ENCODE peak calls at places on chromosomes 4 and X, in ten cellular contexts. U, M, Y, B, P, X, S, L, Z and Q are unnamed samples.

GRCh38 chrX:70675284-70675683 is 230.6 kb downstream of the DLG3 start:
- DNase-seq in S (no peak), Z (no peak), X (no peak), P (no peak), M (no peak), L (no peak), Y (no peak), B (no peak), U (no peak), Q (no peak)

GRCh38 chr4:22233257-22233656 is 282.6 kb downstream of the ADGRA3 start:
- DNase-seq in M (no peak), L (no peak), S (no peak), Z (no peak), X (no peak), U (no peak), B (no peak), P (no peak), Y (no peak), Q (no peak)

GRCh38 chr4:105637409-105638258 is 70.9 kb downstream of the INTS12 start:
- DNase-seq in S (peak), M (peak), X (peak), U (no peak), Z (peak), L (no peak), P (no peak), Y (peak), B (peak), Q (peak)

GRCh38 chr4:2843023-2843908 is at the start of gene ADD1:
- DNase-seq in Z (peak), M (peak), P (peak), B (peak), S (peak), Y (peak), X (peak), U (peak), L (peak), Q (peak)

GRCh38 chrX:29662759-29663503 is 552.4 kb upstream of the MAGEB2 start:
- DNase-seq in Z (no peak), L (no peak), U (peak), Y (peak), M (peak), B (peak), S (no peak), P (no peak), X (no peak), Q (no peak)

GRCh38 chr4:87120411-87121162 is 99.8 kb downstream of the KLHL8 start:
- DNase-seq in U (no peak), X (no peak), S (no peak), M (no peak), Y (peak), Z (no peak), P (no peak), L (no peak), B (no peak), Q (no peak)

GRCh38 chr4:137307806-137308205 is 224.5 kb downstream of the PCDH18 start:
- DNase-seq in P (no peak), Y (peak), U (no peak), M (no peak), Z (no peak), S (no peak), X (no peak), L (no peak), B (no peak), Q (no peak)

GRCh38 chrX:104877504-104877903 is 311.5 kb downstream of the IL1RAPL2 start:
- DNase-seq in X (no peak), M (no peak), S (no peak), U (no peak), P (no peak), Y (no peak), Z (no peak), B (no peak), L (no peak), Q (no peak)

GRCh38 chr4:121326580-121326979 is 54.2 kb downstream of the QRFPR start:
- DNase-seq in Z (no peak), P (no peak), L (no peak), M (no peak), U (no peak), Y (no peak), X (no peak), B (no peak), S (no peak), Q (no peak)

GRCh38 chr4:3729188-3729884 is 36.8 kb upstream of the ADRA2C start:
- DNase-seq in S (no peak), Z (no peak), Y (peak), B (no peak), U (no peak), X (no peak), P (no peak), L (no peak), M (no peak), Q (no peak)

GRCh38 chr4:99161700-99162099 is 17.6 kb upstream of the ADH4 start:
- DNase-seq in U (no peak), Z (no peak), S (no peak), M (no peak), L (no peak), P (no peak), B (no peak), Y (no peak), X (no peak), Q (no peak)

GRCh38 chrX:15854080-15854655 is 445 bp downstream of the AP1S2 start:
- DNase-seq in S (peak), X (peak), Z (peak), L (peak), B (no peak), P (peak), M (no peak), Y (no peak), U (peak), Q (peak)

GRCh38 chrX:108177321-108177990 is 85.9 kb downstream of the ATG4A start:
- DNase-seq in L (no peak), B (no peak), S (no peak), Z (no peak), Y (no peak), U (no peak), X (no peak), P (no peak), M (no peak), Q (no peak)

GRCh38 chrX:103774070-103774642 is 2.5 kb upstream of the PLP1 start:
- DNase-seq in B (no peak), P (no peak), L (no peak), U (peak), Z (no peak), X (no peak), M (no peak), S (no peak), Y (peak), Q (no peak)

GRCh38 chr4:15197005-15197404 is 194.7 kb downstream of the CPEB2 start:
- DNase-seq in U (no peak), X (no peak), M (no peak), P (peak), Y (peak), Z (no peak), L (no peak), S (no peak), B (no peak), Q (no peak)

GRCh38 chr4:120630432-120630831 is 292.1 kb downstream of the PRDM5 start:
- DNase-seq in L (no peak), Y (peak), B (no peak), Z (no peak), S (no peak), P (no peak), X (no peak), U (no peak), M (no peak), Q (no peak)

GRCh38 chr4:151408630-151409469 is at the start of gene FHIP1A:
- DNase-seq in B (peak), M (peak), Y (peak), P (peak), Z (peak), U (peak), L (peak), X (peak), S (peak), Q (peak)

GRCh38 chr4:26838055-26838842 is 22.4 kb upstream of the STIM2 start:
- DNase-seq in X (no peak), M (no peak), P (no peak), L (no peak), U (no peak), B (no peak), Z (no peak), Y (no peak), S (no peak), Q (no peak)

GRCh38 chr4:1808851-1809753 is 16.0 kb downstream of the FGFR3 start:
- DNase-seq in P (no peak), Y (no peak), M (no peak), U (no peak), B (no peak), L (no peak), S (no peak), X (no peak), Z (no peak), Q (no peak)

GRCh38 chrX:23661671-23662070 is 5.6 kb upstream of the PRDX4 start:
- DNase-seq in Y (no peak), X (no peak), B (no peak), M (no peak), P (no peak), S (no peak), L (no peak), Z (no peak), U (no peak), Q (no peak)

GRCh38 chrX:119488749-119489148 is 20.5 kb downstream of the SLC25A5 start:
- DNase-seq in X (no peak), B (no peak), S (no peak), M (no peak), U (peak), Y (peak), Z (peak), P (peak), L (no peak), Q (peak)

GRCh38 chr4:100302061-100303026 is 112.1 kb upstream of the DDIT4L start:
- DNase-seq in M (no peak), X (no peak), L (no peak), P (no peak), Z (no peak), Y (no peak), S (no peak), U (no peak), B (no peak), Q (no peak)

GRCh38 chr4:67575232-67575888 is 16.8 kb downstream of the STAP1 start:
- DNase-seq in M (peak), Z (no peak), L (no peak), P (no peak), B (peak), S (no peak), Y (no peak), U (no peak), X (no peak), Q (peak)

GRCh38 chrX:49230500-49231232 is 2.5 kb downstream of the CACNA1F start:
- DNase-seq in X (peak), M (no peak), L (peak), U (peak), Y (no peak), B (no peak), S (peak), Z (no peak), P (peak), Q (peak)

GRCh38 chr4:18111100-18111499 is 89.5 kb upstream of the LCORL start:
- DNase-seq in L (no peak), X (no peak), B (no peak), U (no peak), P (no peak), Z (no peak), M (no peak), S (no peak), Y (no peak), Q (no peak)

GRCh38 chr4:158799013-158799770 is 30.4 kb downstream of the FNIP2 start:
- DNase-seq in Y (no peak), Z (no peak), S (no peak), X (no peak), B (no peak), L (no peak), M (no peak), U (no peak), P (no peak), Q (no peak)

GRCh38 chrX:57286507-57287251 is at the start of gene FAAH2:
- DNase-seq in X (peak), S (peak), Y (no peak), M (peak), Z (peak), B (no peak), U (peak), L (peak), P (peak), Q (peak)

GRCh38 chr4:133081246-133081645 is 67.8 kb upstream of the PCDH10 start:
- DNase-seq in B (no peak), Y (no peak), L (no peak), X (no peak), Z (no peak), U (no peak), S (no peak), M (no peak), P (no peak), Q (no peak)

GRCh38 chrX:142089193-142089592 is 115.9 kb downstream of the MAGEC2 start:
- DNase-seq in Y (peak), X (no peak), P (no peak), U (no peak), Z (no peak), B (no peak), L (no peak), S (no peak), M (no peak), Q (no peak)

GRCh38 chrX:74343970-74344622 is 40.1 kb downstream of the ZCCHC13 start:
- DNase-seq in P (peak), B (peak), M (peak), Z (no peak), L (peak), Y (peak), U (peak), X (no peak), S (no peak), Q (peak)

GRCh38 chr4:56786955-56787354 is 34.5 kb downstream of the SPINK2 start:
- DNase-seq in X (no peak), Y (peak), M (no peak), P (peak), L (no peak), B (no peak), U (no peak), Z (peak), S (peak), Q (no peak)

GRCh38 chrX:15750611-15751159 is 12.6 kb downstream of the CA5B start:
- DNase-seq in Z (no peak), U (no peak), S (no peak), X (no peak), P (no peak), M (no peak), L (no peak), B (no peak), Y (no peak), Q (no peak)

GRCh38 chr4:58507079-58507478 is 1396.9 kb upstream of the IGFBP7 start:
- DNase-seq in Z (no peak), L (no peak), X (no peak), B (no peak), P (no peak), Y (no peak), S (no peak), M (no peak), U (no peak), Q (no peak)

GRCh38 chr4:141126769-141127168 is 6.5 kb downstream of the RNF150 start:
- DNase-seq in U (no peak), B (no peak), X (no peak), Y (peak), Z (no peak), M (no peak), L (no peak), P (no peak), S (no peak), Q (no peak)

GRCh38 chrX:96211953-96212352 is 472.7 kb upstream of the DIAPH2 start:
- DNase-seq in Y (no peak), L (no peak), B (no peak), X (no peak), U (no peak), S (no peak), M (no peak), P (no peak), Z (no peak), Q (no peak)

GRCh38 chrX:2627272-2627867 is 63.7 kb upstream of the CD99 start:
- DNase-seq in S (no peak), Y (peak), U (peak), B (no peak), L (no peak), Z (peak), P (no peak), X (no peak), M (no peak), Q (peak)

GRCh38 chrX:55342533-55343501 is 78.1 kb upstream of the PAGE3 start:
- DNase-seq in Z (no peak), P (no peak), L (no peak), S (no peak), X (no peak), Y (peak), M (peak), B (no peak), U (peak), Q (peak)

GRCh38 chrX:131741103-131741581 is 197.3 kb downstream of the OR13H1 start:
- DNase-seq in U (no peak), Z (no peak), S (no peak), P (no peak), X (peak), Y (no peak), L (no peak), B (no peak), M (no peak), Q (no peak)

DNA sequence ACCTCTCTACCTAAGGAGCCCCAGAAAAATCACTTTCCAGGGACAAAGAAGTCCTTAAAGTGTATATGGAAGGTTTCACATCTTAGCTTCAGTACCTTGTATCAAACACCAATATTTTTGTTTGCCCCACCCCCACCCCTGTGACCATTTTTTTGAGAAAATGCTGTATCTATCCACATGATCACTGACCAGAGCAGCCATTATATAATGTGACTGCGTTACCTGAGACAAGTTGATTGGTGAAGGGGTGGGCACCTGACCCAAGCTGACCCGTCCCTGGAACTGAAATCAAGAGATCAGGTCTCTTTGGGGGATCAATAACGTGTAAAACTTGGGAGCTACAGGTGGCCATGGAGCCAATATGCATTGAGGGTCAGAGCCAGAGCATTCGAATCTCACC is 10.7 kb downstream of the TIFA start:
- DNase-seq in U (no peak), L (no peak), P (no peak), Y (no peak), B (no peak), X (no peak), S (no peak), M (no peak), Z (no peak), Q (no peak)
- TF ChIP-seq CTCF in U (no peak), L (no peak), P (no peak), Y (no peak), B (no peak), X (no peak), S (no peak), M (no peak), Z (no peak), Q (no peak)

GRCh38 chr4:7865533-7865932 is 74.1 kb downstream of the AFAP1 start:
- DNase-seq in M (no peak), S (no peak), U (no peak), Z (no peak), X (no peak), L (no peak), Y (no peak), P (no peak), B (no peak), Q (no peak)
- TF ChIP-seq CTCF in M (no peak), S (no peak), U (no peak), Z (no peak), X (no peak), L (no peak), Y (no peak), P (no peak), B (no peak), Q (no peak)

GRCh38 chr4:24734511-24734910 is 60.9 kb upstream of the SOD3 start:
- DNase-seq in U (no peak), S (no peak), P (no peak), Z (no peak), L (no peak), B (no peak), Y (no peak), X (no peak), M (no peak), Q (no peak)

GRCh38 chr4:24730256-24731001 is 64.9 kb upstream of the SOD3 start:
- DNase-seq in Y (peak), P (no peak), X (no peak), Z (no peak), L (no peak), B (no peak), U (no peak), M (no peak), S (peak), Q (no peak)

GRCh38 chr4:24731448-24731847 is 63.9 kb upstream of the SOD3 start:
- DNase-seq in M (no peak), U (no peak), Y (no peak), S (no peak), X (no peak), Z (no peak), P (no peak), B (no peak), L (no peak), Q (no peak)

GRCh38 chr4:24741915-24742314 is 53.5 kb upstream of the SOD3 start:
- DNase-seq in S (no peak), L (no peak), P (no peak), B (no peak), X (no peak), Z (no peak), M (no peak), Y (no peak), U (no peak), Q (no peak)

DNA sequence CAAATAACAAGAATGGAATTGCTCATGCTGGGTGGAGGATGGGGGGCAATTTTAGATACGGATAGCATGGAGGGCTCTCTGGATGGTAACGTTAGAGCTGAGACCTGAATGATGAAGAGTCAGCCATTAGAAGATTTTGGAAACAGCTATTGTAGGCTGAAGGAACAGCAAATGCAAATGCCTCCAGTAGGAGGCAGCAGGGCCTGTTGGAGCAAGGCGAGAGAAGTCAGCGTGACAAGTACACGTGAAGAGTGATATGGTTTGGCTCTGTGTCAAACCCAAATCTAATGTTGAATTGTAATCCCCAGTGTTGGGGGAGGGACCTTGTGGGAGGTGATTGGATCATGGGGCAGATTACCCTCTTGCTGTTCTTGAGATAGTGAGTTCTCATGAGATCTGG is 59.3 kb upstream of the SOD3 start:
- DNase-seq in P (no peak), U (peak), S (no peak), B (no peak), Y (peak), Z (no peak), L (no peak), X (no peak), M (no peak), Q (no peak)
- TF ChIP-seq CTCF in P (no peak), U (no peak), S (peak), B (peak), Y (peak), Z (no peak), L (no peak), X (no peak), M (peak), Q (no peak)

DNA sequence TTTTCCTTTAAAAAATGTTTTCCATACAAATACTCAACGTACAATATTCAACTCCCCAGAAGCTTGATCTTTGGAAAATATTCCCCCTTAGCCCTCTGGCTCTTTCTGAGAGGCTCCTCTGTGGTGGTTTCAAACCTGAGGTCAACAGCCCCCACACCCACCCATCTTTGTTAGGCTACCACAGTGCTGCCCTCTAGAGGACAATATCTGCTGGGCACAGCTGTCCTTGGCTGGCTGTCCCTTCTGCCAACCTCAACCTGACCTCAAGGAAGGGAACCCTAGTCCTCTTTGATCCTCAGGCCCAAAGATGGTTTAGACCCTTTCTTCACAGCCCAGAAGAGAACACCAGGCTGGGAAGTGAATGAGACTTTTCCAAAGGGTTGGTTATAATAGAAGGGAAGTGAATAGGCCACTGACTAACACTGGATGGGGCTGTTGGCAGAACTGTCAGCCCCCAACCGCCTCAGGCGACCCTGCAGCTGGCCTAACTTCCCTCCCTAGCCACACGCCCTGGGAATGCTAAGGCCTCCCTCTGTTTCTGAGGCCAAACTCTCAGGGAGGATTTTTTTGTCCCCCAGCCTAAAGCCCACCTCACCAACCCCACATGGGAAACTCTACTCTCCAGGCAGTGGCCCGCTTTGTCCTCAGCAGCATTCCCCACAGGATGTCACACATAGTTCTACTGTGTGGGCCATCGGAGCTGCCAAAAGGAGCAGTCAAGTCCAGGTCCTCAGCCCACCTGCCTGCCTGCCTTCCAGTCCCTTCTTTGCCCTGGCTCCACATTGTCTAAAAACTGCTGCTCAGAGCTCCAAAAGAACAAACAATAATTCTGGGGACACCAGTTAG is 34.3 kb downstream of the NYX start:
- DNase-seq in Z (no peak), L (no peak), X (no peak), S (no peak), B (no peak), M (no peak), Y (peak), P (peak), U (no peak), Q (peak)
- TF ChIP-seq CTCF in Z (no peak), L (no peak), X (peak), S (peak), B (no peak), M (peak), Y (peak), P (peak), U (no peak), Q (no peak)